ENCODE peak calls at places on chromosomes 11 and 22, in six cellular contexts. P is OCI-LY7, R is A549, H is DND-41, N is H9, G is neural progenitor cell. D is an unnamed sample.

GRCh38 chr11:57358543-57358961 is 20.4 kb downstream of the P2RX3 start:
- DNase-seq in H (no peak), P (no peak), R (peak), N (no peak), G (no peak), D (no peak)

GRCh38 chr11:45444796-45445195 is 158.7 kb upstream of the SYT13 start:
- DNase-seq in G (no peak), R (peak), H (no peak), P (no peak), N (peak), D (peak)

GRCh38 chr22:40463727-40464126 is 93.3 kb downstream of the SGSM3 start:
- DNase-seq in R (no peak), G (no peak), H (peak), P (peak), N (no peak), D (no peak)

GRCh38 chr11:68545796-68546195 is 85.2 kb downstream of the PPP6R3 start:
- DNase-seq in R (no peak), G (no peak), N (no peak), H (no peak), P (no peak), D (no peak)

GRCh38 chr11:17744151-17744940 is 9.8 kb downstream of the KCNC1 start:
- DNase-seq in H (no peak), R (no peak), G (no peak), P (no peak), N (no peak), D (no peak)

GRCh38 chr11:85843929-85844328 is 11.3 kb upstream of the CCDC83 start:
- DNase-seq in P (no peak), N (no peak), H (no peak), G (no peak), R (no peak), D (peak)

GRCh38 chr22:36201630-36202312 is at the start of gene APOL4:
- DNase-seq in N (no peak), P (no peak), H (peak), G (no peak), R (no peak), D (no peak)

GRCh38 chr11:828501-829115 is 889 bp downstream of the CRACR2B start:
- DNase-seq in P (no peak), G (peak), R (no peak), N (no peak), H (no peak), D (no peak)

GRCh38 chr11:30045144-30045543 is 28.3 kb upstream of the KCNA4 start:
- DNase-seq in H (no peak), R (no peak), P (no peak), G (no peak), N (no peak), D (no peak)

GRCh38 chr11:120135838-120136237 is 2.1 kb downstream of the TRIM29 start:
- DNase-seq in H (no peak), R (no peak), G (no peak), N (no peak), P (no peak), D (no peak)
- H3K4me2 ChIP-seq in H (no peak), R (no peak), G (no peak), N (no peak), P (no peak), D (no peak)

GRCh38 chr11:118358071-118358470 is 1.3 kb upstream of the UBE4A start:
- DNase-seq in N (no peak), G (no peak), R (no peak), P (no peak), H (no peak), D (no peak)

GRCh38 chr11:118364956-118365615 is 5.7 kb downstream of the UBE4A start:
- DNase-seq in G (no peak), H (no peak), R (no peak), P (no peak), N (no peak), D (no peak)

DNA sequence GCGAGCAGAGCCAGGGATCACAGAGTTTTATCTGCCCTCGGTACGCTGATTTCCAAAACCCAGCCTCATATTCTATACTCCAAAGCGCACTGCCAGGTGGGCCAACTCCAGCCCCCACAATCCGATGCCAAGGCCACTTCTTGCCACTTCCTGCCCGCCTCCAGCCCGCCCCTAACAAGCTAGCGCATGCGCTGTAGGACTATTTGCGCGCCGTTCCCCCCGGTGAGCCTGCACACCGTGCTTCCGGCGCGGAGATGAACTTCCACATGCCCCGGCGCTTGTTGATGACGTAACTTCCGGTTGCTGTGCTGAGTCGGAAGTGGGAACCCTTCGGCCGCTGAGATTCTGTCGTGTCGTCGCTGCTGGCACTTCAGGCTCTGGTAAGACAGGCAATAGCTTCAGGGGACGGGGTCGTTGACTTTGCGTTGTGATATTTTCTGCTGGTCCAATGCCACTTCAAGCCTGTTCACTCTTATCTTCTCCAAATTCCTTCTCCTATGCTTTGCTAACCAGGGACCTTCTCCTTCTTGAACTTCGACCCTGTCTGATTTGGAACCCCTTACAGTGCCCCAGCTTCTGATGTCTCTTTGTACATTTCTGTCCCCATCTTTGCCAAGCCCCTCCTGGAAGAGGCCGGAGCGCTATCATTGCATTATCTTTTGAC is at the start of gene UBE4A:
- DNase-seq in R (peak), H (peak), G (peak), N (peak), P (peak), D (peak)
- H3K4me2 ChIP-seq in R (peak), H (peak), G (peak), N (peak), P (peak), D (peak)

GRCh38 chr11:34437224-34437879 is 1.4 kb upstream of the CAT start:
- DNase-seq in P (no peak), R (no peak), G (no peak), H (no peak), N (no peak), D (no peak)
- H3K4me2 ChIP-seq in P (peak), R (peak), G (no peak), H (peak), N (no peak), D (no peak)

GRCh38 chr11:29002816-29003215 is 894.6 kb downstream of the METTL15 start:
- DNase-seq in H (no peak), N (no peak), G (no peak), P (no peak), R (no peak), D (no peak)
- H3K4me2 ChIP-seq in H (no peak), N (no peak), G (no peak), P (no peak), R (no peak), D (no peak)

GRCh38 chr22:44464000-44464399 is 34.0 kb downstream of the RTL6 start:
- DNase-seq in P (no peak), G (no peak), H (no peak), R (no peak), N (no peak), D (no peak)

GRCh38 chr22:44461083-44461375 is 37.0 kb downstream of the RTL6 start:
- DNase-seq in N (no peak), G (no peak), H (no peak), R (no peak), P (no peak), D (no peak)

GRCh38 chr22:44461614-44462013 is 36.4 kb downstream of the RTL6 start:
- DNase-seq in G (no peak), H (no peak), R (no peak), P (no peak), N (no peak), D (no peak)

GRCh38 chr22:44463151-44463550 is 34.9 kb downstream of the RTL6 start:
- DNase-seq in R (no peak), H (no peak), G (no peak), P (no peak), N (no peak), D (no peak)

GRCh38 chr22:44462246-44463015 is 35.6 kb downstream of the RTL6 start:
- DNase-seq in G (no peak), P (no peak), R (no peak), H (no peak), N (no peak), D (no peak)
- H3K4me2 ChIP-seq in G (no peak), P (no peak), R (no peak), H (no peak), N (no peak), D (no peak)

DNA sequence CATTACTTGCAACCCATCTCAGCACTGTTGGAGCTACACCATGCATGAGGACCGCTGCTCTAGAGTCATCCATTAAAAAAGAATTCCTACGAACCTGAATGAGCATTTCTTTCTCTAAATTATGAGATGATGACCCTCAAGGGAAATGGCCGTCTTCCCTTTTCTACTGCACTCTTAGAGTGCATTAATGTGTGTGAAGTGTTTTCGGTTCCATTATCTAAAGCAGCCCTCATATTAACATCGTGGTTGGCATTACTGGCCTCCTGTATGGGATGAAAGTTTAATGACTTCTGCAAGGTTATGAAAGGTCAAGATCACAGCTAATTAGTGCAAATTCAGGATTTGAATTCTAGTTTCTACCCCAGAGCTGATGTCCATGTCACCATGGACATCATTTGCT is 16.7 kb downstream of the CD44 start:
- DNase-seq in R (no peak), H (no peak), G (no peak), N (no peak), P (no peak), D (no peak)
- H3K4me2 ChIP-seq in R (no peak), H (no peak), G (no peak), N (no peak), P (no peak), D (no peak)

GRCh38 chr22:45503071-45503815 is 560 bp downstream of the FBLN1 start:
- DNase-seq in R (no peak), H (no peak), G (peak), P (no peak), N (peak), D (peak)
- H3K4me2 ChIP-seq in R (peak), H (no peak), G (peak), P (no peak), N (peak), D (peak)

GRCh38 chr11:118876261-118876660 is 7.4 kb upstream of the CXCR5 start:
- DNase-seq in P (no peak), R (no peak), G (no peak), N (no peak), H (peak), D (no peak)

GRCh38 chr11:118870396-118871343 is 13.0 kb upstream of the CXCR5 start:
- DNase-seq in H (no peak), G (peak), R (no peak), P (peak), N (no peak), D (peak)

GRCh38 chr11:118873804-118874203 is 9.9 kb upstream of the CXCR5 start:
- DNase-seq in H (no peak), G (no peak), N (no peak), R (no peak), P (no peak), D (no peak)

GRCh38 chr11:118868659-118869058 is 15.0 kb upstream of the CXCR5 start:
- DNase-seq in H (no peak), R (no peak), G (no peak), N (no peak), P (peak), D (no peak)

GRCh38 chr11:118872403-118872821 is 11.3 kb upstream of the CXCR5 start:
- DNase-seq in N (no peak), P (no peak), R (no peak), H (no peak), G (no peak), D (no peak)
- H3K4me2 ChIP-seq in N (no peak), P (peak), R (no peak), H (no peak), G (no peak), D (no peak)

D was measured in mesendoderm.